ENCODE peak calls at places on chromosomes 5 and 9, in eight cellular contexts. A, U, I, D, V, F, J and Z are unnamed samples.

GRCh38 chr5:73540192-73540591 is 25.2 kb downstream of the ANKRA2 start:
- DNase-seq in V (peak), F (no peak), J (no peak), A (no peak), D (no peak), I (no peak), U (no peak), Z (no peak)

GRCh38 chr5:180909782-180910181 is 10.8 kb downstream of the BTNL8 start:
- DNase-seq in U (no peak), V (no peak), I (no peak), A (no peak), J (no peak), F (no peak), D (no peak), Z (no peak)

GRCh38 chr5:96752341-96753016 is 55.3 kb downstream of the ERAP1 start:
- DNase-seq in I (no peak), U (no peak), V (peak), J (no peak), F (no peak), A (no peak), D (no peak), Z (no peak)

GRCh38 chr5:395156-395920 is 47.6 kb upstream of the EXOC3 start:
- DNase-seq in D (no peak), V (peak), I (no peak), U (no peak), J (peak), F (no peak), A (no peak), Z (peak)

GRCh38 chr5:98769256-98770157 is 4.0 kb upstream of the RGMB start:
- DNase-seq in V (peak), I (peak), F (no peak), J (peak), U (no peak), D (no peak), A (peak), Z (no peak)

GRCh38 chr9:28206280-28206679 is 633.0 kb upstream of the C9orf72 start:
- DNase-seq in I (no peak), D (no peak), U (no peak), A (no peak), J (no peak), V (no peak), F (no peak), Z (no peak)

GRCh38 chr9:71990466-71990865 is 69.9 kb downstream of the C9orf57 start:
- DNase-seq in J (no peak), U (no peak), I (no peak), D (no peak), A (no peak), F (no peak), V (no peak), Z (no peak)

GRCh38 chr9:27470291-27470805 is 53.7 kb upstream of the IFNK start:
- DNase-seq in J (no peak), U (no peak), F (no peak), V (no peak), D (no peak), A (no peak), I (no peak), Z (no peak)

GRCh38 chr5:74122979-74123575 is 497.1 kb downstream of the ARHGEF28 start:
- DNase-seq in U (no peak), D (no peak), V (no peak), J (no peak), A (no peak), F (no peak), I (no peak), Z (no peak)

GRCh38 chr9:108163321-108164005 is 673.9 kb upstream of the KLF4 start:
- DNase-seq in V (peak), I (no peak), U (no peak), A (no peak), F (no peak), J (no peak), D (no peak), Z (no peak)

GRCh38 chr9:4021621-4022213 is 278.2 kb downstream of the GLIS3 start:
- DNase-seq in F (no peak), J (no peak), I (no peak), U (no peak), V (no peak), A (no peak), D (no peak), Z (no peak)

GRCh38 chr9:4973246-4973645 is 11.8 kb upstream of the JAK2 start:
- DNase-seq in D (no peak), F (no peak), U (no peak), A (no peak), I (no peak), J (no peak), V (peak), Z (no peak)

GRCh38 chr5:569358-569867 is 42.7 kb upstream of the CEP72 start:
- DNase-seq in D (no peak), F (no peak), I (no peak), V (no peak), A (no peak), J (no peak), U (no peak), Z (no peak)

GRCh38 chr5:98880598-98880997 is 48.2 kb downstream of the CHD1 start:
- DNase-seq in U (no peak), V (no peak), F (no peak), I (no peak), D (no peak), J (no peak), A (no peak), Z (no peak)

GRCh38 chr9:100322954-100323536 is 29.7 kb downstream of the TEX10 start:
- DNase-seq in F (peak), I (no peak), A (no peak), D (no peak), J (no peak), U (no peak), V (peak), Z (no peak)

GRCh38 chr9:134955156-134955555 is 37.4 kb upstream of the FCN1 start:
- DNase-seq in D (no peak), F (no peak), J (no peak), V (no peak), I (no peak), A (peak), U (no peak), Z (no peak)

GRCh38 chr5:82562696-82563240 is 284.6 kb upstream of the RPS23 start:
- DNase-seq in D (no peak), I (no peak), A (no peak), F (no peak), V (no peak), U (no peak), J (no peak), Z (no peak)

GRCh38 chr9:133429641-133430161 is 7.5 kb downstream of the ADAMTS13 start:
- DNase-seq in U (no peak), J (peak), I (no peak), V (peak), F (no peak), A (no peak), D (no peak), Z (no peak)

GRCh38 chr9:1726993-1727759 is 288.0 kb upstream of the SMARCA2 start:
- DNase-seq in F (no peak), A (no peak), D (no peak), U (no peak), I (no peak), V (no peak), J (no peak), Z (no peak)

GRCh38 chr9:126788631-126789349 is 16.1 kb upstream of the ZBTB43 start:
- DNase-seq in U (no peak), I (peak), J (no peak), A (no peak), D (no peak), V (no peak), F (no peak), Z (no peak)

GRCh38 chr9:10003047-10003446 is 609.8 kb downstream of the PTPRD start:
- DNase-seq in U (no peak), D (no peak), I (no peak), F (no peak), V (no peak), A (no peak), J (no peak), Z (no peak)

GRCh38 chr5:78483809-78484521 is 123.5 kb downstream of the SCAMP1 start:
- DNase-seq in J (no peak), D (peak), F (no peak), A (peak), V (peak), I (no peak), U (no peak), Z (no peak)

GRCh38 chr5:127011151-127011550 is 19.2 kb downstream of the MARCHF3 start:
- DNase-seq in U (no peak), D (no peak), F (no peak), V (peak), J (no peak), A (no peak), I (no peak), Z (no peak)

GRCh38 chr9:134778841-134779411 is 101.7 kb upstream of the FCN2 start:
- DNase-seq in V (peak), A (peak), D (no peak), U (no peak), F (peak), I (peak), J (no peak), Z (no peak)

GRCh38 chr5:143828710-143829109 is 16.7 kb downstream of the HMHB1 start:
- DNase-seq in F (no peak), V (no peak), J (no peak), A (no peak), I (no peak), U (no peak), D (no peak), Z (no peak)

GRCh38 chr5:181191526-181192336 is 13.3 kb downstream of the TRIM7 start:
- DNase-seq in V (peak), I (peak), F (peak), A (peak), U (peak), D (peak), J (peak), Z (peak)

GRCh38 chr9:93117924-93118862 is 15.9 kb downstream of the NINJ1 start:
- DNase-seq in I (peak), J (peak), U (no peak), D (no peak), A (peak), F (no peak), V (no peak), Z (peak)

GRCh38 chr5:17666726-17667235 is 32.5 kb downstream of the TAF11L14 start:
- DNase-seq in U (no peak), I (no peak), V (no peak), J (no peak), D (no peak), A (no peak), F (no peak), Z (no peak)

GRCh38 chr5:59358497-59358896 is 535.0 kb downstream of the PDE4D start:
- DNase-seq in U (no peak), F (no peak), V (peak), J (no peak), D (no peak), I (no peak), A (no peak), Z (no peak)

GRCh38 chr9:37529111-37529510 is 43.4 kb downstream of the POLR1E start:
- DNase-seq in U (no peak), D (no peak), J (peak), F (no peak), V (no peak), I (no peak), A (no peak), Z (no peak)

GRCh38 chr9:6766606-6767005 is 8.8 kb downstream of the KDM4C start:
- DNase-seq in D (no peak), J (no peak), A (no peak), F (no peak), U (no peak), V (no peak), I (no peak), Z (no peak)

GRCh38 chr5:83104031-83104430 is 26.7 kb downstream of the XRCC4 start:
- DNase-seq in U (no peak), I (no peak), J (no peak), V (no peak), A (no peak), D (no peak), F (no peak), Z (no peak)

GRCh38 chr9:68975644-68976043 is 38.3 kb downstream of the PRKACG start:
- DNase-seq in J (no peak), A (no peak), I (no peak), U (no peak), D (no peak), F (no peak), V (no peak), Z (no peak)

GRCh38 chr9:132244582-132245455 is 83.0 kb downstream of the NTNG2 start:
- DNase-seq in J (no peak), A (no peak), I (peak), V (peak), D (no peak), U (no peak), F (no peak), Z (no peak)

DNA sequence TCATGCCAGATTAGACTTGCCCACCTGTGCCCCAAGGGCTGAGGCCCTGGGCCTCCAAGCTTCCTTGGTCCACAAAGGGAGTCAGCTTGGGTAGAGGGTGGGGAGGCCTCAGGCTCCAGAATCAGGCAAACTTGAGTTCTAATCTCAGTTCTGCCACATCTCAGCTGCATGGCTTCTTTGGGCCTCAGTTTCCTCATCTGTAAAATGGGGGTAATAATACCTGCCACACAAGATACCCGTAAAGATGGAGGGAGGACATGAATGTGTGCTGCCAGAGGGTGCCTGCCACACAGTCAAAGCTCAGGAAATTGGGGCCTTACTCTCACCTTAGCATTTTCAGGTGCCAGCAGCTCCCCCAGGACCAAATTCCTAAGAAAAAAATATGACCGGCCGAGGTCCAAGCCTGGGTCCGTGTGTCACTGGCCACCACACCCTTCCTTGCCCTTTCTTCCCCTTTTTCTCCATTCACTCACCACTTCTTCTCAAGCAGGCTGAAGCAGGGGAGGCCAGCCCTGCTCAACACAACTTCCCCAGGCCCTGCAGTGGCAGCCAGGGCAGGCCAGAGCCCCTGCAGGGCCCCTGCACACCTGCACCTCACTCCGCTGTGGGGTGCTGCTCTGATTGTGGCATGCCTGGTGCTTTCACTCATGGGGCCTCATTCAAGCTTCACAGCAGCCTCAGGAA is 3.8 kb downstream of the RGS14 start:
- DNase-seq in D (no peak), U (no peak), V (no peak), F (no peak), I (peak), J (peak), A (peak), Z (no peak)
- TF ChIP-seq CTCF in D (no peak), U (no peak), V (no peak), F (no peak), I (no peak), J (peak), A (no peak), Z (no peak)

GRCh38 chr5:19695248-19695647 is 292.8 kb downstream of the CDH18 start:
- DNase-seq in J (no peak), D (no peak), F (no peak), I (no peak), V (no peak), U (no peak), A (no peak), Z (no peak)
- H3K27ac ChIP-seq in J (no peak), D (no peak), F (no peak), I (no peak), V (no peak), U (no peak), A (no peak), Z (no peak)

GRCh38 chr9:130265431-130266235 is at the start of gene HMCN2:
- DNase-seq in J (peak), D (no peak), U (no peak), I (no peak), A (no peak), F (no peak), V (peak), Z (no peak)

GRCh38 chr9:130267930-130268329 is 2.4 kb downstream of the HMCN2 start:
- DNase-seq in J (no peak), D (no peak), A (no peak), V (no peak), U (no peak), F (no peak), I (no peak), Z (no peak)

GRCh38 chr9:130268521-130269131 is 3.1 kb downstream of the HMCN2 start:
- DNase-seq in V (no peak), F (no peak), J (peak), A (no peak), I (no peak), D (no peak), U (no peak), Z (no peak)

GRCh38 chr9:130264414-130265350 is 878 bp upstream of the HMCN2 start:
- DNase-seq in U (no peak), D (no peak), A (no peak), I (no peak), F (no peak), V (no peak), J (peak), Z (no peak)

DNA sequence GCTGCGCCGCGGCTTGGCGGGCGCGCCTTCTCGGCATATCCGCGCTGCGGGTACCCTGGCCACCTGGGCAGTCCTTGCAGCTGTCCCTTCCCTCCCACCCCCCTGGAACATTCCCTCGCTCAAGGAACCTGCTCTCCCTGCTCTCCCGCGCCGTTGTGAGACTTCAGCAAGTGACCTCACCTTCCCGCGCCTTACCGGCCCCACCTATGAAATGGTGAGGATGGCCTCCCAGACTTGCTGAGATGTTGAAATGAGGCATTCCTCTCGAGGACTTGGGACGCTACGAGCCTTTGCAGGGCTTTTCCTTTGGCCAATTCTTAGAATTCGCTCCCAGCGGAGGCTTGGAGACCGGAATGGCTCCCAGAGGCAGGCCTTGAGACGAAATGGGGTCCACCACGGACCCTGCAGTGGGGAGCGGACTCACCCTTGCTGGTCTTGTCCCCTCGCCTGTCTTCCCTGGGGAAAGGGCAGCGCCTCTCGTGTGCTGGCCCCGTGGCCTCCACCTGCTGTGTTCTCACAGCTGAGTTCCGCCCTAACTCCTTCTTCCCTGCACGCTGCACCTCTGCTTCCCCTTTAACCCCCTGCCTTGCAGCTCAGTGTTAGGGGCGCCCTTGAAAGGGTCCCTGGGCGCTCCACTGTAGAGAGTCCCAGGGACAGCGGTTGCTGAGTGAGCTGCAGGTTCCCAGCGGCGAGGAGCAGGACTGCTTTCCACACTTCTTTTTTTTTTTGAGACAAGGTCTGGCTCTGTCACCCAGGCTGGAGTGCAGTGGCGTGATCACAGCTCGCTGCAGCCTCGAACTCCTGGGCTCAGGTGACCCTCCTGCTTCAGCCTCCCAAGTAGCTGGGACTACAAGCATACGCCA is 907 bp downstream of the HMCN2 start:
- DNase-seq in D (no peak), A (no peak), I (no peak), V (no peak), J (peak), F (no peak), U (no peak), Z (no peak)
- H3K4me3 ChIP-seq in D (no peak), A (peak), I (peak), V (peak), J (peak), F (peak), U (peak), Z (peak)

GRCh38 chr9:136550439-136551085 is 4.7 kb upstream of the NOTCH1 start:
- DNase-seq in J (no peak), D (no peak), V (no peak), A (no peak), I (no peak), F (no peak), U (no peak), Z (no peak)

GRCh38 chr9:136553581-136553980 is 7.7 kb upstream of the NOTCH1 start:
- DNase-seq in J (no peak), I (no peak), V (no peak), F (no peak), D (no peak), A (no peak), U (no peak), Z (no peak)

GRCh38 chr9:136551401-136552116 is 5.7 kb upstream of the NOTCH1 start:
- DNase-seq in A (peak), J (no peak), U (peak), D (no peak), F (no peak), V (peak), I (no peak), Z (no peak)

GRCh38 chr9:136554870-136555269 is 9.0 kb upstream of the NOTCH1 start:
- DNase-seq in F (no peak), I (peak), J (no peak), A (peak), U (no peak), V (no peak), D (no peak), Z (no peak)

DNA sequence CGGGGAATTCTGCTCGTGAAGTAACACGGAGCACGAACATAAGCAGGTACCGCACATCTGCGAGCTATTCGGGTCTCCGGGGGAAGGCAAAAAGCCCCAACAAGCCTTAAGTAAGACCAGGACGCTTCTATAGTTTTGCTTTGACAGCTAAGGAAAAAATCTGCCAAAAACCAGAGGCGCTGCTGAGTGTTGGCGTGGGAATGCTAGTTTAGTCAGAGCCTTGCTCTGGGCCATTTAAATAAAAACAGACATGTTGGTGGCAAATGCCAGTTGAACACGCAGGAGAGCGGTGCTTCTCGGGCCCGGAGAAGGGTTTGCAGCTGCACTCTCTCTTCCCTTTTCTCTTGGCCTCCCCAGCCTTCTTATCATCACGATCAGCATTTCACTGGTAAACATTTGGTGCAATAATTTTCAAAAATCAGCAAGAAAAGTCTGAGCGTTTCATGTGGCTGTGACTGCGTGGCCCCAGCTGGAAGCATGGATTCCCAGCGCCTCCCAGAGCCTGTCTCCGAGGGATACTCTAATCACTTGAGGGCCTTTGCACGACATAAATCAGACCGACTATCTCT is 6.4 kb upstream of the NOTCH1 start:
- DNase-seq in A (no peak), V (peak), I (no peak), F (no peak), U (no peak), J (no peak), D (no peak), Z (no peak)
- TF ChIP-seq CTCF in A (no peak), V (no peak), I (no peak), F (no peak), U (no peak), J (no peak), D (no peak), Z (no peak)